ENCODE peak calls at places on chromosomes 6 and 20, in six cellular contexts. K, R, N, P, X and B are unnamed samples.

GRCh38 chr6:108805611-108806181 is 42.5 kb upstream of the ARMC2 start:
- DNase-seq in X (no peak), R (no peak), N (no peak), K (no peak), P (no peak), B (no peak)

GRCh38 chr6:2938632-2939083 is 32.7 kb downstream of the SERPINB6 start:
- DNase-seq in K (no peak), P (no peak), R (peak; percentile 14), N (no peak), X (no peak), B (peak; percentile 55)

GRCh38 chr20:63553933-63554290 is at the start of gene FNDC11:
- DNase-seq in R (peak; percentile 58), N (peak; percentile 75), X (no peak), P (no peak), K (no peak), B (no peak)

GRCh38 chr6:39200498-39201020 is 28.7 kb downstream of the KCNK5 start:
- DNase-seq in K (no peak), P (no peak), X (no peak), R (no peak), N (no peak), B (no peak)

GRCh38 chr20:57698191-57698866 is 11.5 kb downstream of the PMEPA1 start:
- DNase-seq in R (peak; percentile 40), K (no peak), X (no peak), P (no peak), N (no peak), B (peak; percentile 83)

GRCh38 chr20:14418441-14418840 is 81.0 kb upstream of the FLRT3 start:
- DNase-seq in N (no peak), K (no peak), P (no peak), X (no peak), R (no peak), B (no peak)

GRCh38 chr6:14964901-14965300 is 281.0 kb upstream of the JARID2 start:
- DNase-seq in X (no peak), R (no peak), K (no peak), P (no peak), N (no peak), B (no peak)

GRCh38 chr20:3470627-3471396 is at the start of gene ATRN:
- DNase-seq in R (peak; percentile 91), P (peak; percentile 98), N (peak; percentile 84), K (peak; percentile 91), X (peak; percentile 85), B (peak; percentile 55)

GRCh38 chr6:135021310-135022049 is 33.1 kb downstream of the HBS1L start:
- DNase-seq in P (no peak), N (no peak), R (no peak), X (no peak), K (no peak), B (no peak)

GRCh38 chr6:167845856-167846255 is 19.1 kb downstream of the AFDN start:
- DNase-seq in N (no peak), K (no peak), X (no peak), P (no peak), R (no peak), B (no peak)

GRCh38 chr6:107114872-107115694 is at the start of gene BEND3:
- DNase-seq in N (peak; percentile 43), P (peak; percentile 63), X (peak; percentile 42), K (no peak), R (peak; percentile 32), B (peak; percentile 70)

GRCh38 chr20:51456511-51457280 is 85.8 kb downstream of the NFATC2 start:
- DNase-seq in R (peak; percentile 98), K (peak; percentile 96), X (no peak), N (no peak), P (peak; percentile 99), B (peak; percentile 98)

GRCh38 chr6:45590225-45590624 is 212.5 kb upstream of the SUPT3H start:
- DNase-seq in R (no peak), P (no peak), X (no peak), N (no peak), K (no peak), B (no peak)

GRCh38 chr6:170042596-170043118 is 248.2 kb downstream of the DLL1 start:
- DNase-seq in X (no peak), K (no peak), R (no peak), N (no peak), P (peak; percentile 10), B (no peak)

GRCh38 chr6:71082033-71082620 is 125.3 kb upstream of the B3GAT2 start:
- DNase-seq in N (no peak), P (no peak), K (no peak), X (no peak), R (no peak), B (no peak)
- H3K27ac ChIP-seq in N (no peak overlapping the region), P (no peak overlapping the region), K (no peak overlapping the region), X (no peak overlapping the region), R (no peak overlapping the region), B (no peak overlapping the region)

GRCh38 chr6:1329708-1330107 is 17.8 kb downstream of the FOXQ1 start:
- DNase-seq in R (no peak), P (no peak), X (no peak), N (no peak), K (no peak), B (no peak)

GRCh38 chr6:1334725-1335124 is 22.8 kb downstream of the FOXQ1 start:
- DNase-seq in K (no peak), X (no peak), R (no peak), N (no peak), P (no peak), B (no peak)

GRCh38 chr6:1337791-1338190 is 25.9 kb downstream of the FOXQ1 start:
- DNase-seq in N (no peak), R (no peak), P (no peak), K (no peak), X (no peak), B (no peak)

GRCh38 chr6:1336246-1336843 is 24.4 kb downstream of the FOXQ1 start:
- DNase-seq in R (peak; percentile 76), P (no peak), X (no peak), N (no peak), K (no peak), B (no peak)

GRCh38 chr6:1335367-1336037 is 23.6 kb downstream of the FOXQ1 start:
- DNase-seq in R (peak; percentile 84), K (no peak), X (no peak), P (no peak), N (no peak), B (no peak)
- H3K4me3 ChIP-seq in R (no peak overlapping the region), K (no peak overlapping the region), X (no peak overlapping the region), P (no peak overlapping the region), N (no peak overlapping the region), B (no peak overlapping the region)

GRCh38 chr6:132020138-132020551 is 69.0 kb upstream of the CCN2 start:
- DNase-seq in R (no peak), K (peak; percentile 62), N (no peak), P (peak; percentile 57), X (no peak), B (peak; percentile 55)

GRCh38 chr6:132025468-132025867 is 74.3 kb upstream of the CCN2 start:
- DNase-seq in R (no peak), N (no peak), P (no peak), K (no peak), X (no peak), B (no peak)

GRCh38 chr6:132017921-132018320 is 66.7 kb upstream of the CCN2 start:
- DNase-seq in K (no peak), P (no peak), N (no peak), X (no peak), R (no peak), B (no peak)

GRCh38 chr6:132023490-132023889 is 72.3 kb upstream of the CCN2 start:
- DNase-seq in K (no peak), P (no peak), X (no peak), R (no peak), N (no peak), B (no peak)

DNA sequence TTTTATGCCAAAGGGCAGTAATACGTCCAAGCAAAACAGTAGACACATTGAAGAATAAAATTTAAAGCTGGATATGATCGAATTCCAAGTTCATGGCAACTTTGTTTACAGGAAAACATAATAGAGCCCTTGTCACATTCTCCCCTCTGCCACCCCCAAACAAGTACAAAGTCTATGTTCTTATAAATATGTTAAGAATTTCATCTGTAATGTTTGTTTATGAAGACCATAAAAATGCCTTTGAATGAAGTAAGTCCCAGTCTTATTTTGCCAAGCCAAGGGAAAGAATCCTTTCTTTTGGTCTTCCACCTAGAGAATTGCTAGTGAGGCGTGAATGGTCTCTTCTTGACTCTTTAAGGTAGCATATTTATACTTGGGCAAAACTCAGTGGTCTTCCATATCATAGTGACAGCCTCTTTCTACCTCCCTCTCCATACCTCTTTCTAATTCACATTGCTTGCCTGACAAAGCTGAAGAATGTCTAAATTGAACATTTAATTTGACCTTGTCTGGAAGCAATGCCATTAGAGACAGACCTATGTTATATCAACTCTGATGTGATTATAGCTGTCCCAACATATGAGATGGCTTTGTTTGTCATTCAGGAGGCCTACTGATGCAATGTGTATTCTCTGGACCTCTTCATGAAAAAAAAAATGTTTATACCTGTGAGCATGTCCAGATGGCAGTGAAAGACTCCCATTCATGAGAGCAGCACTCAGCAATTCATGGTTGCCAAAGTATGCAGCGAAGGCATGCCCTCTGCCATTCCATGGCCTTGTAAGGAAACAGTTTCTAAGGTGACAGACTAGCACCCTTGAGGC is 70.6 kb upstream of the CCN2 start:
- DNase-seq in R (no peak), P (no peak), X (no peak), N (no peak), K (no peak), B (no peak)
- H3K27ac ChIP-seq in R (no peak overlapping the region), P (no peak overlapping the region), X (no peak overlapping the region), N (no peak overlapping the region), K (no peak overlapping the region), B (no peak overlapping the region)

GRCh38 chr6:166168616-166169548 is 1.2 kb upstream of the TBXT start:
- DNase-seq in X (no peak), N (no peak), K (no peak), P (no peak), R (no peak), B (no peak)

GRCh38 chr6:166167801-166168615 is at the start of gene TBXT:
- DNase-seq in K (no peak), R (no peak), P (no peak), N (no peak), X (no peak), B (no peak)

GRCh38 chr6:166167258-166167731 is 356 bp downstream of the TBXT start:
- DNase-seq in R (no peak), X (no peak), N (no peak), P (no peak), K (no peak), B (no peak)

GRCh38 chr6:166165558-166166313 is 1.9 kb downstream of the TBXT start:
- DNase-seq in R (no peak), X (no peak), N (no peak), K (no peak), P (no peak), B (no peak)

DNA sequence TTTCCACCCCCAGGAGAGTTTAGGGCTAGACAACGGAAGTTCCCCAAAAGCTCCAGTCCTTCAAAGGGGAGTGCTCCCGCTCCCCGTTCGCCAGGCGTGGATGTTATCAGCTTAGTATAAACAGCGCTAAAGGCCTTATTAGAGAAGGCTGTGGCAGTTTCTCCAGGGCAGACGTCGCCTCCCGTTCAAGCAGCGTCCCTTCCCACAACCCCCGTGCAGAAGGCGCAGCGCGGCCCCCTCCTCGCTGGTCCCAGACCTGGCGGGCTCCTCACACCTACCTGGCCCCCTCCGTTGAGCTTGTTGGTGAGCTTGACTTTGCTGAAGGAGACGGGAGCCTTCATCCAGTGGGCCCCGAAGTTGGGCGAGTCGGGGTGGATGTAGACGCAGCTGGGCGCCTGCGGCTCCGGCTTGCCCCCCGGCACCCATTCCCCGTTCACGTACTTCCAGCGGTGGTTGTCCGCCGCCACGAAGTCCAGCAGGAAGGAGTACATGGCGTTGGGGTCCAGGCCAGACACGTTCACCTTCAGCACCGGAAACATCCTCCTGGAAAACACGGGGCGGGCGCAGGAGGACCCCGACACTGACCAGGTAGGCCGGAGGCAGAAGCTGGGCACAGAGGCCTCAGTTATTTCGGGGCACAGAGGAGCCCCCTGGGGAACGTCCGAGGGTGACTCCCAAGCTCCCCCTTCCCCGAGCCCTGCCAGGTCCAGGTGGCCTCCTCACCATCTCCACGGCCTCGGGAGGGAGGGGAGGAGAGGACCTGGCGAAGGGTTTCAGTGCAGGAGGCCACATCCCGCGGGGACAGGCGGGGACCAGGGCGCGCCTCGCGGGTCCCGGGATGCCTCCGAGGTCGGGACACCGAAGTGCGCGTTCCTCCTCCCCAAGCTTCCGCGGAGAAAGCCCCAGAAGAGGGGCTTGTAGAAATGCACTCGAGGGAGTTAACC is 1.1 kb downstream of the TBXT start:
- DNase-seq in P (no peak), K (no peak), N (no peak), X (no peak), R (no peak), B (no peak)
- H3K4me3 ChIP-seq in P (no peak overlapping the region), K (no peak overlapping the region), N (no peak overlapping the region), X (no peak overlapping the region), R (peak overlapping the region; percentile 43), B (no peak overlapping the region)